ENCODE peak calls at places on chromosomes 5 and 9, in five cellular contexts. Z is breast epithelium, E is pancreas, U is right atrium auricular region, O is left ventricle myocardium inferior. J is an unnamed sample.

GRCh38 chr5:168978015-168978414 is 322.9 kb downstream of the SLIT3 start:
- DNase-seq in Z (no peak), E (no peak), U (no peak), O (no peak), J (no peak)

GRCh38 chr9:112384690-112385089 is 4.8 kb downstream of the HSDL2 start:
- DNase-seq in Z (no peak), E (no peak), U (no peak), O (no peak), J (no peak)

GRCh38 chr9:1411826-1412225 is 361.7 kb downstream of the DMRT2 start:
- DNase-seq in Z (no peak), E (no peak), U (no peak), O (no peak), J (no peak)

GRCh38 chr9:135702002-135702721 is at the start of gene KCNT1:
- DNase-seq in Z (no peak), E (peak; percentile 56), U (no peak), O (peak; percentile 46), J (peak; percentile 91)

GRCh38 chr9:98451576-98451975 is 196.1 kb upstream of the TBC1D2 start:
- DNase-seq in Z (no peak), E (no peak), U (no peak), O (no peak), J (no peak)

GRCh38 chr5:40914835-40915234 is 5.5 kb downstream of the C7 start:
- DNase-seq in Z (no peak), E (no peak), U (no peak), O (no peak), J (no peak)

GRCh38 chr5:155625315-155625714 is 611.8 kb downstream of the KIF4B start:
- DNase-seq in Z (no peak), E (no peak), U (no peak), O (no peak), J (no peak)

GRCh38 chr5:77645158-77645994 is 6.9 kb upstream of the OTP start:
- DNase-seq in Z (no peak), E (peak; percentile 53), U (no peak), O (no peak), J (peak; percentile 64)

GRCh38 chr5:36363101-36363500 is 61.4 kb upstream of the RANBP3L start:
- DNase-seq in Z (no peak), E (no peak), U (no peak), O (no peak), J (no peak)

GRCh38 chr5:73857446-73857845 is 231.4 kb downstream of the ARHGEF28 start:
- DNase-seq in Z (no peak), E (no peak), U (no peak), O (no peak), J (no peak)

GRCh38 chr5:174229640-174230350 is 184.3 kb downstream of the NSG2 start:
- DNase-seq in Z (no peak), E (no peak), U (no peak), O (no peak), J (no peak)

GRCh38 chr5:97550164-97550563 is 367.1 kb upstream of the RIOK2 start:
- DNase-seq in Z (no peak), E (no peak), U (no peak), O (no peak), J (no peak)

GRCh38 chr5:178331491-178331981 is 98.9 kb upstream of the PHYKPL start:
- DNase-seq in Z (peak; percentile 57), E (peak; percentile 40), U (peak; percentile 65), O (peak; percentile 73), J (no peak)

GRCh38 chr5:127296321-127296720 is 5.7 kb downstream of the MEGF10 start:
- DNase-seq in Z (no peak), E (no peak), U (no peak), O (no peak), J (no peak)

GRCh38 chr9:108551030-108551964 is 304.5 kb downstream of the ACTL7B start:
- DNase-seq in Z (no peak), E (no peak), U (no peak), O (no peak), J (no peak)

GRCh38 chr5:59793000-59793399 is 100.5 kb downstream of the PDE4D start:
- DNase-seq in Z (peak; percentile 53), E (no peak), U (peak; percentile 72), O (peak; percentile 50), J (no peak)

GRCh38 chr9:5524090-5524489 is 13.8 kb downstream of the PDCD1LG2 start:
- DNase-seq in Z (no peak), E (no peak), U (no peak), O (no peak), J (no peak)

GRCh38 chr9:113569472-113570060 is 106.0 kb downstream of the RGS3 start:
- DNase-seq in Z (no peak), E (peak; percentile 4), U (no peak), O (no peak), J (peak; percentile 14)

GRCh38 chr5:31722111-31722510 is 83.2 kb downstream of the PDZD2 start:
- DNase-seq in Z (no peak), E (no peak), U (no peak), O (no peak), J (no peak)

GRCh38 chr5:75113354-75113753 is 61.0 kb upstream of the GCNT4 start:
- DNase-seq in Z (no peak), E (no peak), U (no peak), O (no peak), J (no peak)

GRCh38 chr5:52580921-52581320 is 206.8 kb upstream of the ITGA1 start:
- DNase-seq in Z (no peak), E (no peak), U (no peak), O (no peak), J (no peak)

GRCh38 chr5:111954516-111955337 is 197.7 kb upstream of the NREP start:
- DNase-seq in Z (no peak), E (no peak), U (no peak), O (no peak), J (no peak)

GRCh38 chr5:131794596-131794995 is 2.2 kb downstream of the FNIP1 start:
- DNase-seq in Z (no peak), E (no peak), U (no peak), O (no peak), J (no peak)

GRCh38 chr5:92435781-92436180 is 1052.7 kb upstream of the ARRDC3 start:
- DNase-seq in Z (no peak), E (no peak), U (no peak), O (no peak), J (no peak)

GRCh38 chr5:135569755-135570452 is 8.9 kb downstream of the CXCL14 start:
- DNase-seq in Z (no peak), E (peak; percentile 28), U (no peak), O (no peak), J (no peak)

GRCh38 chr5:66963559-66963971 is 233.0 kb downstream of the CD180 start:
- DNase-seq in Z (no peak), E (no peak), U (no peak), O (no peak), J (no peak)

GRCh38 chr9:99820330-99821186 is 1.1 kb upstream of the NR4A3 start:
- DNase-seq in Z (peak; percentile 52), E (peak; percentile 62), U (peak; percentile 92), O (peak; percentile 48), J (no peak)

GRCh38 chr9:86573886-86574285 is 219.7 kb upstream of the TUT7 start:
- DNase-seq in Z (no peak), E (no peak), U (no peak), O (no peak), J (no peak)

GRCh38 chr9:136485651-136486050 is 2.8 kb upstream of the SEC16A start:
- DNase-seq in Z (no peak), E (peak; percentile 60), U (no peak), O (no peak), J (no peak)

GRCh38 chr9:75895112-75895511 is 4.6 kb downstream of the PCSK5 start:
- DNase-seq in Z (no peak), E (no peak), U (no peak), O (no peak), J (no peak)

DNA sequence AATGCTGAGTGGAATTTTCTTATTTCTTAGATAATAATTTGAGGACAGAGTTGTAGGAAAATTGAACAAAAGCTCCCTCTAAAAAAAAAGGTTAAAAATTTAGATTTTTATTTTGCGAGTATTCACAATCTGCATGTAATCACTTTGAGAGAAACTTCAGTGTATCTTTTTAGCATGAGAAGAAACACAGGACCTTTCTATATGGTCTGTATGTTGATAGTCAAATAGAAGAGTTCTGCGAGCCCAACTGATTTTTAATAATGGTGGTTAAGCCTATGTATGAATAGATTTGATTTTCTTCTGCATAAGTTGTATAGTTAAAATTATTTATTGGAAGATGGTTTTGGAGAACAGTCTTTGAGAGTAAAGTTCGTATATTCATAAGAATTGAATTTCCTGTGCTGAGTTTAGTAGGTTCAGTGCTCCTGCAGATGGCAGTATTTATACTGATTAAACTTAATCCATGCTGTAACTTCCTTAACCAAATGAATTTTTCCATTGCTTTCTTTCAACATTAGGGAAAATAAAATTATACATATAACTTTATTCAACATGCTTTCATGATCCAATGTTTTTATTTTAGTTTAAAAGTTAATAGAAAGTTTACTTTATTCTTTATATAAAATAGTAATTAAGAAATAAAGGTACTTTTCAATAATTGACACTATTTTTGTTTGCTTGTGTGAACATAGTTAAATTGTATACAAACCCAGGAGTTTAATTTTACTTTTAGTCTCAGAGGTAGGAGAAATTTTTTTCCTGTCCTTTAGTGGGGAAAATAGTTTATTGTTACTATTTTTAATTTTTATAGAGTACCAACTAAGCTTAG is 19.6 kb downstream of the TCERG1 start:
- DNase-seq in Z (no peak), E (no peak), U (no peak), O (no peak), J (no peak)
- TF ChIP-seq CTCF in Z (no peak), E (no peak), U (peak; percentile 49), O (peak; percentile 48), J (no peak)

GRCh38 chr9:131954299-131954698 is 125.4 kb downstream of the MED27 start:
- DNase-seq in Z (no peak), E (no peak), U (no peak), O (no peak), J (no peak)
- TF ChIP-seq CTCF in Z (no peak), E (no peak), U (peak; percentile 15), O (peak; percentile 35), J (no peak)

DNA sequence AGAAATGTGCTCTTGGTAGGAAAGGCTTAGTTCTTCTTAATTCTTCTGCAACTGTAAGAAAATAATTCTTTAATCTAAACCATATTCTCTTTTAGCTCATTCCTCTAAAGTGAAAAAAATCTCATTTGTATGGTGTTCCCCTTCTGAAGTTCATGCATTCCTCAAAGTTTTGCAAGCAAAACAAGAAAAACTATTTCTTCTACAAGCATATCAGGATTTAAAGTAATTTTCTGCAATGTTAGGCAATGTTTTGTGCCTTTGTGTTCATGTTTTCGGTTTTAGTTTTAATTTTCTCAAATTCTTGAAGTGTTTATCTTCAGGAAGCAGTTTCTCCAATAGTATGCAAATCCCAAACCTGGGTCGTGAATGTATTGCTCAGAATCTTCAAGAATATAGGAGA is 12.7 kb upstream of the GPR21 start:
- DNase-seq in Z (no peak), E (no peak), U (no peak), O (no peak), J (no peak)
- TF ChIP-seq CTCF in Z (no peak), E (no peak), U (no peak), O (no peak), J (no peak)

DNA sequence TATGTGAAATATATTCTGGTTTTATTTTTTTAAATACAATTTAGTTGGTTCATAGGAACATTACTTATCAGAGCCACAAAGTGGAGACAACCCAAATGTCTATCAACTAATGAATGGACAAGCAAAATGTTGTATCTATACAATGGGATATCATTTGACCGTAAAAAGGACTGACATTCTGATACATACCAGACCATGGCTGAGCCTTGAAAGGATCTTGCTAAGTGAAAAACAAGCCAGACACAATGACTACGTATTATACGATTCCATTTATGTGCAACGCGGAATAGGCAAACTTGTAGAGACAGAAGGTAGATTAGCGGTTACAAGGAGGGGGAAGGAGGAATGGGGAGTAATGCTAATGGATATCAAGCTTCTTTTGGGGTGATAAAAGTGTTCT is 621.7 kb downstream of the BNC2 start:
- DNase-seq in Z (no peak), E (no peak), U (no peak), O (no peak), J (no peak)
- TF ChIP-seq CTCF in Z (no peak), E (no peak), U (no peak), O (no peak), J (no peak)